ENCODE peak calls at places on chromosomes 1 and 21, in nine cellular contexts. H, V, B, Z, S, Q, G, N and Y are unnamed samples.

GRCh38 chr21:23218667-23219066 is 2220.5 kb downstream of the NCAM2 start:
- DNase-seq in H (no peak), V (no peak), B (no peak), Z (no peak), S (no peak), Q (no peak), G (no peak), N (no peak), Y (no peak)

GRCh38 chr1:37471345-37472231 is 2.8 kb upstream of the ZC3H12A start:
- DNase-seq in H (peak; percentile 67), V (no peak), B (peak; percentile 91), Z (no peak), S (no peak), Q (peak; percentile 28), G (no peak), N (peak; percentile 40), Y (no peak)

GRCh38 chr1:168148916-168149315 is 12.2 kb upstream of the GPR161 start:
- DNase-seq in H (no peak), V (no peak), B (no peak), Z (peak; percentile 76), S (no peak), Q (no peak), G (no peak), N (no peak), Y (no peak)

GRCh38 chr1:96416111-96416595 is 305.4 kb upstream of the PTBP2 start:
- DNase-seq in H (no peak), V (no peak), B (no peak), Z (no peak), S (no peak), Q (no peak), G (no peak), N (no peak), Y (no peak)

GRCh38 chr1:113429461-113430153 is 39.3 kb downstream of the MAGI3 start:
- DNase-seq in H (no peak), V (no peak), B (no peak), Z (peak; percentile 50), S (no peak), Q (no peak), G (no peak), N (no peak), Y (no peak)

GRCh38 chr1:54291276-54292014 is 91.5 kb downstream of the MRPL37 start:
- DNase-seq in H (no peak), V (no peak), B (no peak), Z (no peak), S (no peak), Q (no peak), G (no peak), N (no peak), Y (no peak)

GRCh38 chr1:68745006-68745405 is 248.1 kb upstream of the DEPDC1 start:
- DNase-seq in H (no peak), V (no peak), B (no peak), Z (no peak), S (no peak), Q (no peak), G (no peak), N (no peak), Y (no peak)

GRCh38 chr1:198656500-198656932 is 17.7 kb downstream of the PTPRC start:
- DNase-seq in H (no peak), V (peak; percentile 80), B (peak; percentile 64), Z (no peak), S (peak; percentile 65), Q (no peak), G (no peak), N (peak; percentile 86), Y (peak; percentile 96)

GRCh38 chr1:89047734-89048133 is 17.3 kb downstream of the GBP1 start:
- DNase-seq in H (no peak), V (no peak), B (no peak), Z (no peak), S (no peak), Q (no peak), G (no peak), N (no peak), Y (no peak)

GRCh38 chr1:222417264-222417663 is 130.6 kb downstream of the HHIPL2 start:
- DNase-seq in H (no peak), V (no peak), B (no peak), Z (no peak), S (no peak), Q (no peak), G (no peak), N (no peak), Y (no peak)

GRCh38 chr1:174963547-174964125 is 36.1 kb upstream of the CACYBP start:
- DNase-seq in H (no peak), V (peak; percentile 90), B (no peak), Z (peak; percentile 91), S (no peak), Q (no peak), G (no peak), N (no peak), Y (no peak)

GRCh38 chr21:42771503-42771805 is 107.9 kb downstream of the WDR4 start:
- DNase-seq in H (no peak), V (no peak), B (peak; percentile 65), Z (no peak), S (no peak), Q (no peak), G (no peak), N (no peak), Y (no peak)

GRCh38 chr1:43603004-43603403 is 46.9 kb upstream of the KDM4A start:
- DNase-seq in H (no peak), V (no peak), B (no peak), Z (no peak), S (no peak), Q (no peak), G (no peak), N (no peak), Y (no peak)

GRCh38 chr1:6140413-6140812 is 39.7 kb downstream of the CHD5 start:
- DNase-seq in H (no peak), V (no peak), B (peak; percentile 4), Z (no peak), S (no peak), Q (no peak), G (no peak), N (no peak), Y (no peak)

GRCh38 chr1:55894521-55894920 is 679.4 kb upstream of the USP24 start:
- DNase-seq in H (no peak), V (no peak), B (no peak), Z (no peak), S (no peak), Q (no peak), G (no peak), N (no peak), Y (no peak)

GRCh38 chr1:208090776-208091291 is 153.3 kb downstream of the PLXNA2 start:
- DNase-seq in H (no peak), V (no peak), B (no peak), Z (no peak), S (no peak), Q (no peak), G (no peak), N (no peak), Y (no peak)

GRCh38 chr1:162371611-162372010 is 5.0 kb downstream of the SPATA46 start:
- DNase-seq in H (no peak), V (no peak), B (no peak), Z (no peak), S (no peak), Q (no peak), G (no peak), N (no peak), Y (no peak)

GRCh38 chr1:192877283-192877886 is 68.5 kb downstream of the RGS2 start:
- DNase-seq in H (no peak), V (no peak), B (no peak), Z (peak; percentile 35), S (no peak), Q (no peak), G (no peak), N (no peak), Y (no peak)

GRCh38 chr21:46322351-46323226 is 1.1 kb downstream of the C21orf58 start:
- DNase-seq in H (no peak), V (peak; percentile 46), B (no peak), Z (peak; percentile 38), S (no peak), Q (peak; percentile 47), G (no peak), N (no peak), Y (peak; percentile 47)

GRCh38 chr1:41758490-41758889 is 160.2 kb downstream of the HIVEP3 start:
- DNase-seq in H (no peak), V (no peak), B (no peak), Z (no peak), S (no peak), Q (no peak), G (no peak), N (no peak), Y (no peak)

GRCh38 chr1:13965770-13966398 is 265.9 kb downstream of the PRDM2 start:
- DNase-seq in H (peak; percentile 34), V (peak; percentile 20), B (no peak), Z (peak; percentile 66), S (no peak), Q (peak; percentile 82), G (peak; percentile 56), N (no peak), Y (no peak)

GRCh38 chr1:222010306-222010705 is 268.4 kb upstream of the DUSP10 start:
- DNase-seq in H (no peak), V (no peak), B (no peak), Z (no peak), S (no peak), Q (no peak), G (no peak), N (no peak), Y (no peak)

GRCh38 chr1:245301162-245301580 is 146.4 kb downstream of the KIF26B start:
- DNase-seq in H (peak; percentile 23), V (no peak), B (no peak), Z (no peak), S (no peak), Q (no peak), G (no peak), N (no peak), Y (no peak)
- H3K27ac ChIP-seq in H (no peak overlapping the region), V (no peak overlapping the region), B (no peak overlapping the region), Z (no peak overlapping the region), S (no peak overlapping the region), Q (no peak overlapping the region), G (no peak overlapping the region), N (no peak overlapping the region), Y (no peak overlapping the region)

GRCh38 chr1:34779962-34780361 is 1.1 kb upstream of the GJB3 start:
- DNase-seq in H (no peak), V (no peak), B (no peak), Z (no peak), S (no peak), Q (no peak), G (no peak), N (no peak), Y (no peak)
- H3K4me3 ChIP-seq in H (no peak overlapping the region), V (no peak overlapping the region), B (no peak overlapping the region), Z (no peak overlapping the region), S (no peak overlapping the region), Q (no peak overlapping the region), G (no peak overlapping the region), N (no peak overlapping the region), Y (no peak overlapping the region)

DNA sequence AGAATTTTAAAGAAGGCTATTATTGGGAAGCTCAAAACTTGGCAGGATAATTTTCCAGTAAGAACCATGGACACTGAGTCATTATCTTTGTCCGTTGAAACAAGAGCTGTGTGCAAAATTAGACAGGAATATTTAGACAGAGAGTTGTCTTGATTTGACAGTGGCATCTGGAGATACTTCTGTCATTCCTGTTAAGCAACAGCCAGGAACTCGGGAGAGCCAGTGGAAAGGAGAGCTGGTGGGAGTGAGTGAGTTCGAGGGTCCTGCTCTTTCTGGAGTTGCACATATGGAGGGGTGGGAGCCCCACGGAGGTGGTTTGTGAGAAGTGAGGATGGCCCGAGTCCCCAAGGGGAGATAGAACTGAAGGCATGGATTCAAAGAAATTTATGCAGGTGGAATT is 3.1 kb downstream of the COQ8A start:
- DNase-seq in H (no peak), V (no peak), B (no peak), Z (no peak), S (no peak), Q (no peak), G (no peak), N (no peak), Y (no peak)
- H3K36me3 ChIP-seq in H (no peaks in the 10 kb centered on the region), V (no peaks in the 10 kb centered on the region), B (no peaks in the 10 kb centered on the region), Z (no peaks in the 10 kb centered on the region), S (no peaks in the 10 kb centered on the region), Q (no peaks in the 10 kb centered on the region), G (no peaks in the 10 kb centered on the region), N (no peaks in the 10 kb centered on the region), Y (no peaks in the 10 kb centered on the region)

GRCh38 chr1:51636191-51636590 is 19.3 kb downstream of the OSBPL9 start:
- DNase-seq in H (no peak), V (no peak), B (no peak), Z (no peak), S (no peak), Q (no peak), G (no peak), N (no peak), Y (no peak)
- H3K27ac ChIP-seq in H (no peak overlapping the region), V (no peak overlapping the region), B (no peak overlapping the region), Z (no peak overlapping the region), S (no peak overlapping the region), Q (no peak overlapping the region), G (no peak overlapping the region), N (no peak overlapping the region), Y (no peak overlapping the region)